ENCODE peak calls at places on chromosome 18, in ten cellular contexts. V, I, D, E, J, H, O, Q, R and Z are unnamed samples.

GRCh38 chr18:20971886-20972267 is 139.7 kb downstream of the ROCK1 start:
- DNase-seq in H (no peak), D (peak), V (no peak), R (no peak), I (no peak), O (peak), E (no peak), Q (peak), J (peak), Z (no peak)

GRCh38 chr18:47265197-47265596 is 13.7 kb upstream of the SKOR2 start:
- DNase-seq in V (no peak), I (no peak), J (no peak), E (no peak), D (no peak), O (no peak), Q (no peak), R (no peak), H (no peak), Z (no peak)

GRCh38 chr18:44693030-44693784 is 12.5 kb downstream of the SETBP1 start:
- DNase-seq in O (no peak), Q (no peak), H (no peak), J (no peak), E (no peak), I (no peak), V (no peak), R (no peak), D (no peak), Z (no peak)

GRCh38 chr18:42510540-42510939 is 555.5 kb downstream of the PIK3C3 start:
- DNase-seq in O (no peak), D (no peak), E (no peak), Q (no peak), R (no peak), J (no peak), H (no peak), V (no peak), I (no peak), Z (no peak)

GRCh38 chr18:79572093-79572780 is 107.4 kb upstream of the CTDP1 start:
- DNase-seq in Q (no peak), R (no peak), E (no peak), I (no peak), O (no peak), J (no peak), V (no peak), D (no peak), H (no peak), Z (no peak)

GRCh38 chr18:62332964-62333695 is 8.0 kb downstream of the TNFRSF11A start:
- DNase-seq in E (no peak), H (no peak), I (no peak), D (no peak), R (no peak), O (no peak), V (no peak), Q (no peak), J (no peak), Z (no peak)

GRCh38 chr18:55510809-55511208 is 77.2 kb downstream of the TCF4 start:
- DNase-seq in R (no peak), V (no peak), E (no peak), I (no peak), H (no peak), O (peak), D (peak), Q (no peak), J (peak), Z (no peak)

GRCh38 chr18:76564117-76564516 is 69.1 kb upstream of the ZNF516 start:
- DNase-seq in D (no peak), V (no peak), R (no peak), I (no peak), E (no peak), H (no peak), O (no peak), J (peak), Q (no peak), Z (no peak)

GRCh38 chr18:40752336-40752735 is 1202.7 kb upstream of the PIK3C3 start:
- DNase-seq in R (no peak), O (no peak), H (no peak), Q (no peak), I (no peak), D (no peak), E (no peak), J (no peak), V (no peak), Z (no peak)

GRCh38 chr18:43211059-43211458 is 66.2 kb downstream of the SYT4 start:
- DNase-seq in J (no peak), E (no peak), I (no peak), H (no peak), Q (no peak), O (no peak), D (no peak), R (no peak), V (no peak), Z (no peak)

GRCh38 chr18:49026501-49027378 is 76.0 kb upstream of the SMAD7 start:
- DNase-seq in O (no peak), V (peak), Q (no peak), E (no peak), I (no peak), J (no peak), R (no peak), D (no peak), H (no peak), Z (no peak)

GRCh38 chr18:44898536-44898935 is 217.8 kb downstream of the SETBP1 start:
- DNase-seq in Q (no peak), O (no peak), R (no peak), J (no peak), I (no peak), V (no peak), E (no peak), D (peak), H (no peak), Z (no peak)

GRCh38 chr18:50194623-50195532 is at the start of gene MYO5B:
- DNase-seq in O (peak), Q (no peak), D (peak), R (no peak), E (no peak), V (peak), H (peak), J (no peak), I (peak), Z (no peak)

GRCh38 chr18:76255070-76255683 is 239.9 kb downstream of the ZNF516 start:
- DNase-seq in I (no peak), D (no peak), V (no peak), O (no peak), J (no peak), Q (no peak), E (no peak), H (no peak), R (no peak), Z (no peak)

GRCh38 chr18:79917351-79918088 is 33.9 kb downstream of the SLC66A2 start:
- DNase-seq in R (no peak), H (no peak), O (no peak), I (no peak), J (no peak), Q (no peak), E (no peak), V (no peak), D (no peak), Z (no peak)

GRCh38 chr18:2883137-2883671 is 36.4 kb downstream of the EMILIN2 start:
- DNase-seq in O (no peak), J (no peak), D (no peak), V (peak), I (peak), Q (no peak), H (peak), E (no peak), R (no peak), Z (no peak)

GRCh38 chr18:1102848-1103247 is 198.2 kb downstream of the ADCYAP1 start:
- DNase-seq in V (no peak), I (no peak), Q (no peak), J (no peak), E (no peak), H (no peak), D (peak), R (no peak), O (no peak), Z (no peak)

GRCh38 chr18:22846088-22846683 is 86.9 kb upstream of the RBBP8 start:
- DNase-seq in J (peak), O (no peak), H (no peak), V (no peak), I (no peak), D (peak), R (peak), Q (no peak), E (peak), Z (no peak)

GRCh38 chr18:2687390-2688001 is 32.0 kb downstream of the SMCHD1 start:
- DNase-seq in H (no peak), I (no peak), O (no peak), E (no peak), Q (no peak), V (no peak), D (no peak), R (no peak), J (no peak), Z (no peak)

GRCh38 chr18:9469700-9470099 is 5.6 kb upstream of the RALBP1 start:
- DNase-seq in H (no peak), V (no peak), Q (no peak), I (no peak), J (no peak), D (no peak), O (no peak), E (no peak), R (no peak), Z (no peak)

GRCh38 chr18:54251606-54252400 is 17.5 kb upstream of the POLI start:
- DNase-seq in H (no peak), D (no peak), R (no peak), Q (no peak), J (no peak), O (no peak), I (no peak), V (no peak), E (no peak), Z (no peak)

GRCh38 chr18:58484989-58485962 is 143.6 kb downstream of the ALPK2 start:
- DNase-seq in V (no peak), H (no peak), J (no peak), O (peak), I (no peak), R (no peak), E (peak), D (peak), Q (no peak), Z (no peak)

GRCh38 chr18:32714571-32715148 is 58.2 kb downstream of the KLHL14 start:
- DNase-seq in O (peak), J (peak), I (peak), E (peak), D (peak), H (peak), Q (peak), V (no peak), R (peak), Z (peak)

GRCh38 chr18:33761363-33761762 is 183.3 kb downstream of the ASXL3 start:
- DNase-seq in R (peak), O (no peak), V (no peak), J (peak), D (peak), I (no peak), E (peak), Q (no peak), H (no peak), Z (no peak)

GRCh38 chr18:59459352-59460059 is 100.4 kb upstream of the LMAN1 start:
- DNase-seq in Q (no peak), I (no peak), H (no peak), V (no peak), D (peak), E (no peak), O (no peak), J (peak), R (peak), Z (no peak)

GRCh38 chr18:32550958-32551357 is 80.3 kb upstream of the GAREM1 start:
- DNase-seq in H (no peak), E (peak), J (no peak), I (no peak), Q (peak), R (no peak), D (peak), O (peak), V (no peak), Z (no peak)

GRCh38 chr18:54671291-54671881 is 80.3 kb downstream of the DYNAP start:
- DNase-seq in R (peak), H (no peak), D (peak), I (no peak), Q (no peak), E (peak), O (no peak), V (no peak), J (peak), Z (no peak)

GRCh38 chr18:47936975-47937374 is 6.5 kb upstream of the SMAD2 start:
- DNase-seq in I (no peak), R (no peak), J (no peak), D (no peak), O (no peak), V (no peak), E (no peak), H (no peak), Q (no peak), Z (no peak)